ENCODE peak calls at places on chromosome 21, in eight cellular contexts. S, V, Q, C, G, Z, K and J are unnamed samples.

GRCh38 chr21:42063578-42064521 is 7.3 kb upstream of the UMODL1 start:
- DNase-seq in S (no peak), V (peak), Q (peak), C (no peak), G (peak), Z (peak), K (peak), J (no peak)

GRCh38 chr21:46622226-46622625 is 13.2 kb upstream of the PRMT2 start:
- DNase-seq in S (no peak), V (no peak), Q (no peak), C (no peak), G (no peak), Z (no peak), K (no peak), J (no peak)

GRCh38 chr21:25967566-25968438 is 202.8 kb downstream of the APP start:
- DNase-seq in S (no peak), V (no peak), Q (no peak), C (no peak), G (peak), Z (no peak), K (no peak), J (no peak)

GRCh38 chr21:16587141-16587570 is 857.4 kb downstream of the USP25 start:
- DNase-seq in S (peak), V (no peak), Q (no peak), C (no peak), G (no peak), Z (no peak), K (no peak), J (no peak)

GRCh38 chr21:15592271-15592860 is 137.4 kb upstream of the USP25 start:
- DNase-seq in S (no peak), V (no peak), Q (no peak), C (no peak), G (peak), Z (no peak), K (no peak), J (no peak)

GRCh38 chr21:36155603-36156338 is 853 bp upstream of the DOP1B start:
- DNase-seq in S (peak), V (no peak), Q (no peak), C (no peak), G (peak), Z (peak), K (peak), J (peak)

GRCh38 chr21:38743772-38744529 is 61.8 kb upstream of the ETS2 start:
- DNase-seq in S (no peak), V (no peak), Q (no peak), C (no peak), G (no peak), Z (no peak), K (peak), J (no peak)

GRCh38 chr21:33069994-33070811 is at the start of gene OLIG1:
- DNase-seq in S (peak), V (no peak), Q (peak), C (no peak), G (peak), Z (no peak), K (no peak), J (no peak)

GRCh38 chr21:37008705-37009104 is 2.2 kb downstream of the RIPPLY3 start:
- DNase-seq in S (peak), V (no peak), Q (no peak), C (no peak), G (no peak), Z (no peak), K (peak), J (no peak)

GRCh38 chr21:15947707-15948106 is 217.9 kb downstream of the USP25 start:
- DNase-seq in S (no peak), V (no peak), Q (no peak), C (no peak), G (no peak), Z (no peak), K (no peak), J (no peak)

GRCh38 chr21:36647279-36648093 is 51.4 kb upstream of the SIM2 start:
- DNase-seq in S (peak), V (no peak), Q (no peak), C (no peak), G (no peak), Z (no peak), K (peak), J (no peak)

GRCh38 chr21:44856131-44856530 is 17.4 kb downstream of the PTTG1IP start:
- DNase-seq in S (no peak), V (no peak), Q (no peak), C (no peak), G (no peak), Z (no peak), K (no peak), J (no peak)

GRCh38 chr21:41477641-41478318 is 30.2 kb downstream of the TMPRSS2 start:
- DNase-seq in S (peak), V (no peak), Q (no peak), C (no peak), G (peak), Z (no peak), K (peak), J (no peak)

GRCh38 chr21:37712204-37712934 is 203.9 kb downstream of the KCNJ6 start:
- DNase-seq in S (peak), V (peak), Q (peak), C (no peak), G (peak), Z (no peak), K (peak), J (no peak)

GRCh38 chr21:45538381-45539045 is 3.7 kb downstream of the SLC19A1 start:
- DNase-seq in S (peak), V (no peak), Q (no peak), C (no peak), G (no peak), Z (no peak), K (no peak), J (no peak)

GRCh38 chr21:34933609-34934345 is 115.3 kb downstream of the RUNX1 start:
- DNase-seq in S (no peak), V (no peak), Q (peak), C (no peak), G (peak), Z (peak), K (no peak), J (no peak)

GRCh38 chr21:23817337-23817736 is 1789.9 kb downstream of the MRPL39 start:
- DNase-seq in S (no peak), V (no peak), Q (no peak), C (no peak), G (no peak), Z (no peak), K (no peak), J (no peak)

GRCh38 chr21:42423197-42423675 is 19.5 kb downstream of the UBASH3A start:
- DNase-seq in S (no peak), V (no peak), Q (no peak), C (no peak), G (no peak), Z (peak), K (no peak), J (no peak)

GRCh38 chr21:41634211-41634694 is 126.3 kb upstream of the TMPRSS2 start:
- DNase-seq in S (no peak), V (no peak), Q (no peak), C (no peak), G (no peak), Z (no peak), K (no peak), J (no peak)

GRCh38 chr21:14308234-14308633 is 74.7 kb downstream of the HSPA13 start:
- DNase-seq in S (no peak), V (no peak), Q (no peak), C (no peak), G (peak), Z (no peak), K (no peak), J (no peak)

GRCh38 chr21:21114456-21114855 is 116.2 kb downstream of the NCAM2 start:
- DNase-seq in S (no peak), V (no peak), Q (no peak), C (no peak), G (no peak), Z (no peak), K (no peak), J (no peak)

GRCh38 chr21:40120944-40121575 is 253.8 kb downstream of the PCP4 start:
- DNase-seq in S (no peak), V (no peak), Q (no peak), C (no peak), G (peak), Z (no peak), K (peak), J (no peak)